ENCODE peak calls at places on chromosomes 7 and 10, in four cellular contexts. One of them, this sample, is unnamed.

GRCh38 chr7:140069298-140069949 is 6.7 kb upstream of the PARP12 start:
- DNase-seq in hepatocyte: no peak
- DNase-seq in heart right ventricle: no peak
- DNase-seq in NCI-H1105 treated with DMSO at 0.1 percent for 48 hours: no peak
- DNase-seq in this sample: no peak

GRCh38 chr10:126969310-126969709 is 64.1 kb downstream of the DOCK1 start:
- DNase-seq in hepatocyte: peak; percentile 31
- DNase-seq in heart right ventricle: no peak
- DNase-seq in NCI-H1105 treated with DMSO at 0.1 percent for 48 hours: no peak
- DNase-seq in this sample: no peak

GRCh38 chr10:34666008-34666700 is 148.9 kb downstream of the PARD3 start:
- DNase-seq in hepatocyte: peak; percentile 85
- DNase-seq in heart right ventricle: no peak
- DNase-seq in NCI-H1105 treated with DMSO at 0.1 percent for 48 hours: no peak
- DNase-seq in this sample: no peak

GRCh38 chr7:28408105-28408973 is 4.0 kb upstream of the CREB5 start:
- DNase-seq in hepatocyte: no peak
- DNase-seq in heart right ventricle: peak; percentile 27
- DNase-seq in NCI-H1105 treated with DMSO at 0.1 percent for 48 hours: no peak
- DNase-seq in this sample: no peak

GRCh38 chr7:100728196-100728595 is 5.2 kb upstream of the ZAN start:
- DNase-seq in hepatocyte: no peak
- DNase-seq in heart right ventricle: no peak
- DNase-seq in NCI-H1105 treated with DMSO at 0.1 percent for 48 hours: no peak
- DNase-seq in this sample: no peak

GRCh38 chr10:14560274-14560673 is 214.4 kb downstream of the FAM107B start:
- DNase-seq in hepatocyte: no peak
- DNase-seq in heart right ventricle: no peak
- DNase-seq in NCI-H1105 treated with DMSO at 0.1 percent for 48 hours: no peak
- DNase-seq in this sample: no peak

GRCh38 chr10:14585287-14586193 is 189.2 kb downstream of the FAM107B start:
- DNase-seq in hepatocyte: no peak
- DNase-seq in heart right ventricle: no peak
- DNase-seq in NCI-H1105 treated with DMSO at 0.1 percent for 48 hours: no peak
- DNase-seq in this sample: no peak

GRCh38 chr7:55546826-55547225 is 25.5 kb downstream of the VOPP1 start:
- DNase-seq in hepatocyte: peak; percentile 31
- DNase-seq in heart right ventricle: peak; percentile 63
- DNase-seq in NCI-H1105 treated with DMSO at 0.1 percent for 48 hours: peak; percentile 48
- DNase-seq in this sample: peak; percentile 58

GRCh38 chr10:2137549-2138174 is 400.3 kb upstream of the ADARB2 start:
- DNase-seq in hepatocyte: peak; percentile 49
- DNase-seq in heart right ventricle: no peak
- DNase-seq in NCI-H1105 treated with DMSO at 0.1 percent for 48 hours: no peak
- DNase-seq in this sample: no peak

GRCh38 chr10:84243759-84244158 is 1.1 kb upstream of the RGR start:
- DNase-seq in hepatocyte: no peak
- DNase-seq in heart right ventricle: no peak
- DNase-seq in NCI-H1105 treated with DMSO at 0.1 percent for 48 hours: no peak
- DNase-seq in this sample: no peak

GRCh38 chr10:95600158-95600557 is 39.0 kb upstream of the SORBS1 start:
- DNase-seq in hepatocyte: no peak
- DNase-seq in heart right ventricle: no peak
- DNase-seq in NCI-H1105 treated with DMSO at 0.1 percent for 48 hours: no peak
- DNase-seq in this sample: no peak

GRCh38 chr10:4725917-4726606 is 99.9 kb upstream of the AKR1E2 start:
- DNase-seq in hepatocyte: peak; percentile 32
- DNase-seq in heart right ventricle: no peak
- DNase-seq in NCI-H1105 treated with DMSO at 0.1 percent for 48 hours: no peak
- DNase-seq in this sample: no peak

GRCh38 chr10:93074137-93074596 is 474 bp downstream of the CYP26A1 start:
- DNase-seq in hepatocyte: no peak
- DNase-seq in heart right ventricle: no peak
- DNase-seq in NCI-H1105 treated with DMSO at 0.1 percent for 48 hours: peak; percentile 17
- DNase-seq in this sample: no peak

GRCh38 chr7:84354866-84355265 is 160.3 kb upstream of the SEMA3A start:
- DNase-seq in hepatocyte: no peak
- DNase-seq in heart right ventricle: no peak
- DNase-seq in NCI-H1105 treated with DMSO at 0.1 percent for 48 hours: no peak
- DNase-seq in this sample: no peak

GRCh38 chr7:117612637-117613036 is 132.8 kb downstream of the CFTR start:
- DNase-seq in hepatocyte: no peak
- DNase-seq in heart right ventricle: no peak
- DNase-seq in NCI-H1105 treated with DMSO at 0.1 percent for 48 hours: no peak
- DNase-seq in this sample: no peak

GRCh38 chr7:2196381-2197378 is 36.1 kb downstream of the MAD1L1 start:
- DNase-seq in hepatocyte: no peak
- DNase-seq in heart right ventricle: no peak
- DNase-seq in NCI-H1105 treated with DMSO at 0.1 percent for 48 hours: no peak
- DNase-seq in this sample: peak; percentile 68

GRCh38 chr7:129553861-129554530 is 51.7 kb downstream of the SMKR1 start:
- DNase-seq in hepatocyte: no peak
- DNase-seq in heart right ventricle: no peak
- DNase-seq in NCI-H1105 treated with DMSO at 0.1 percent for 48 hours: peak; percentile 67
- DNase-seq in this sample: peak; percentile 61

GRCh38 chr7:143924851-143925250 is 10.2 kb upstream of the OR2F2 start:
- DNase-seq in hepatocyte: no peak
- DNase-seq in heart right ventricle: no peak
- DNase-seq in NCI-H1105 treated with DMSO at 0.1 percent for 48 hours: no peak
- DNase-seq in this sample: no peak

GRCh38 chr7:98250789-98251188 is 1.2 kb downstream of the TECPR1 start:
- DNase-seq in hepatocyte: no peak
- DNase-seq in heart right ventricle: no peak
- DNase-seq in NCI-H1105 treated with DMSO at 0.1 percent for 48 hours: peak; percentile 18
- DNase-seq in this sample: no peak

GRCh38 chr7:155701972-155702544 is 57.6 kb downstream of the RBM33 start:
- DNase-seq in hepatocyte: no peak
- DNase-seq in heart right ventricle: no peak
- DNase-seq in NCI-H1105 treated with DMSO at 0.1 percent for 48 hours: no peak
- DNase-seq in this sample: no peak

GRCh38 chr10:19816420-19817250 is at the start of gene PLXDC2:
- DNase-seq in hepatocyte: peak; percentile 57
- DNase-seq in heart right ventricle: peak; percentile 50
- DNase-seq in NCI-H1105 treated with DMSO at 0.1 percent for 48 hours: peak; percentile 10
- DNase-seq in this sample: no peak

GRCh38 chr10:47406548-47406869 is 22.4 kb upstream of the ZNF488 start:
- DNase-seq in hepatocyte: no peak
- DNase-seq in heart right ventricle: no peak
- DNase-seq in NCI-H1105 treated with DMSO at 0.1 percent for 48 hours: no peak
- DNase-seq in this sample: no peak

This sample was measured in DMS79 treated with DMSO at 0.1 percent for 48 hours.